ENCODE peak calls at places on chromosomes 4 and X, in four cellular contexts. P is K562, I is GM12878, H is HepG2. Y is an unnamed sample.

GRCh38 chr4:96035727-96036126 is 195.8 kb downstream of the PDHA2 start:
- DNase-seq in P (peak), H (no peak), I (no peak), Y (no peak)

GRCh38 chr4:135508006-135508714 is 1306.6 kb upstream of the PABPC4L start:
- DNase-seq in P (no peak), H (no peak), I (no peak), Y (no peak)

GRCh38 chr4:86977621-86978184 is 42.9 kb downstream of the AFF1 start:
- DNase-seq in H (peak), P (no peak), I (peak), Y (no peak)

GRCh38 chrX:68511255-68511654 is 12.4 kb downstream of the YIPF6 start:
- DNase-seq in P (peak), H (peak), I (no peak), Y (peak)

GRCh38 chr4:16967722-16968121 is 69.3 kb upstream of the LDB2 start:
- DNase-seq in P (no peak), I (no peak), H (no peak), Y (no peak)

GRCh38 chr4:168843635-168844034 is 166.4 kb downstream of the CBR4 start:
- DNase-seq in P (no peak), I (no peak), H (no peak), Y (no peak)

GRCh38 chr4:174256277-174256713 is 27.2 kb downstream of the FBXO8 start:
- DNase-seq in P (no peak), H (no peak), I (no peak), Y (no peak)

GRCh38 chr4:71181332-71181731 is 157.5 kb upstream of the SLC4A4 start:
- DNase-seq in P (no peak), I (no peak), H (no peak), Y (no peak)

GRCh38 chrX:110267874-110268273 is 50.0 kb downstream of the AMMECR1 start:
- DNase-seq in H (no peak), I (no peak), P (no peak), Y (no peak)

GRCh38 chrX:154738013-154738738 is 12.7 kb downstream of the GAB3 start:
- DNase-seq in I (no peak), H (no peak), P (no peak), Y (no peak)

GRCh38 chr4:119026662-119027444 is 108.8 kb upstream of the MYOZ2 start:
- DNase-seq in P (no peak), I (no peak), H (no peak), Y (no peak)

GRCh38 chr4:120561648-120562047 is 360.9 kb downstream of the PRDM5 start:
- DNase-seq in H (no peak), I (no peak), P (no peak), Y (no peak)

GRCh38 chr4:26887143-26887542 is 26.5 kb downstream of the STIM2 start:
- DNase-seq in P (no peak), I (no peak), H (no peak), Y (no peak)

GRCh38 chr4:2273221-2273620 is 11.3 kb upstream of the MXD4 start:
- DNase-seq in P (no peak), H (no peak), I (no peak), Y (no peak)

GRCh38 chrX:2701600-2701999 is 10.5 kb downstream of the CD99 start:
- DNase-seq in I (peak), H (no peak), P (no peak), Y (no peak)

GRCh38 chrX:47176101-47176740 is 17.4 kb upstream of the UBA1 start:
- DNase-seq in P (no peak), H (no peak), I (no peak), Y (no peak)

GRCh38 chrX:11741574-11741973 is 16.5 kb upstream of the MSL3 start:
- DNase-seq in H (no peak), I (no peak), P (no peak), Y (no peak)

GRCh38 chr4:54230479-54231418 is 1.7 kb downstream of the PDGFRA start:
- DNase-seq in P (no peak), I (no peak), H (no peak), Y (peak)

GRCh38 chrX:46686003-46686645 is 72.8 kb downstream of the SLC9A7 start:
- DNase-seq in H (peak), I (no peak), P (peak), Y (peak)

GRCh38 chr4:184942447-184943425 is 75.6 kb upstream of the HELT start:
- DNase-seq in P (no peak), I (no peak), H (no peak), Y (no peak)

GRCh38 chr4:54063224-54063623 is 1.2 kb downstream of the CHIC2 start:
- DNase-seq in P (no peak), I (no peak), H (peak), Y (no peak)

GRCh38 chrX:12961191-12961718 is 13.7 kb upstream of the TMSB4X start:
- DNase-seq in I (no peak), P (no peak), H (no peak), Y (no peak)
- TF ChIP-seq ETV6 in I (no peak), P (no peak), H (no peak), Y (no peak)

GRCh38 chr4:41205854-41206460 is 8.4 kb downstream of the APBB2 start:
- DNase-seq in I (no peak), H (no peak), P (no peak), Y (no peak)

GRCh38 chr4:41209187-41209586 is 5.2 kb downstream of the APBB2 start:
- DNase-seq in H (no peak), I (no peak), P (no peak), Y (no peak)

GRCh38 chr4:41205130-41205529 is 9.2 kb downstream of the APBB2 start:
- DNase-seq in I (no peak), H (no peak), P (no peak), Y (no peak)

GRCh38 chr4:41209901-41210300 is 4.4 kb downstream of the APBB2 start:
- DNase-seq in H (no peak), P (no peak), I (no peak), Y (no peak)

GRCh38 chr4:41207330-41207831 is 7.0 kb downstream of the APBB2 start:
- DNase-seq in P (no peak), I (no peak), H (no peak), Y (no peak)
- TF ChIP-seq ETV6 in P (no peak), I (no peak), H (no peak), Y (no peak)

GRCh38 chr4:145034727-145035211 is 63.2 kb downstream of the ANAPC10 start:
- DNase-seq in I (no peak), P (no peak), H (no peak), Y (no peak)
- TF ChIP-seq ETV6 in I (no peak), P (no peak), H (no peak), Y (no peak)

GRCh38 chr4:92252846-92253245 is 50.9 kb upstream of the GRID2 start:
- DNase-seq in I (no peak), H (no peak), P (no peak), Y (no peak)

GRCh38 chr4:92249541-92249940 is 54.2 kb upstream of the GRID2 start:
- DNase-seq in I (no peak), H (no peak), P (no peak), Y (no peak)

GRCh38 chr4:92253550-92253949 is 50.2 kb upstream of the GRID2 start:
- DNase-seq in P (no peak), I (no peak), H (no peak), Y (no peak)

GRCh38 chr4:92253986-92254671 is 49.6 kb upstream of the GRID2 start:
- DNase-seq in I (no peak), H (no peak), P (no peak), Y (no peak)

GRCh38 chr4:92251711-92252110 is 52.1 kb upstream of the GRID2 start:
- DNase-seq in I (no peak), H (no peak), P (no peak), Y (no peak)
- TF ChIP-seq ETV6 in I (no peak), H (no peak), P (no peak), Y (no peak)

Y was measured in WTC11.